ENCODE peak calls at places on chromosomes 12 and 14, in six cellular contexts. One of them, this sample, is unnamed.

GRCh38 chr14:31270196-31270772 is 62.7 kb upstream of the HECTD1 start:
- DNase-seq in H9: peak; percentile 86
- DNase-seq in RWPE2: no peak
- DNase-seq in body of pancreas: no peak
- DNase-seq in epithelial cell of esophagus: no peak
- DNase-seq in D721Med: no peak
- DNase-seq in this sample: no peak

GRCh38 chr12:11826607-11827006 is 177.1 kb downstream of the ETV6 start:
- DNase-seq in H9: no peak
- DNase-seq in RWPE2: no peak
- DNase-seq in body of pancreas: no peak
- DNase-seq in epithelial cell of esophagus: no peak
- DNase-seq in D721Med: no peak
- DNase-seq in this sample: no peak

GRCh38 chr12:219891-220352 is 6.0 kb upstream of the SLC6A12 start:
- DNase-seq in H9: peak; percentile 97
- DNase-seq in RWPE2: no peak
- DNase-seq in body of pancreas: peak; percentile 64
- DNase-seq in epithelial cell of esophagus: peak; percentile 11
- DNase-seq in D721Med: peak; percentile 65
- DNase-seq in this sample: peak; percentile 91

GRCh38 chr12:69900720-69901131 is 75.7 kb downstream of the MYRFL start:
- DNase-seq in H9: peak; percentile 74
- DNase-seq in RWPE2: no peak
- DNase-seq in body of pancreas: peak; percentile 78
- DNase-seq in epithelial cell of esophagus: peak; percentile 87
- DNase-seq in D721Med: peak; percentile 18
- DNase-seq in this sample: peak; percentile 75

GRCh38 chr14:100072783-100073346 is 7.6 kb downstream of the EVL start:
- DNase-seq in H9: no peak
- DNase-seq in RWPE2: no peak
- DNase-seq in body of pancreas: no peak
- DNase-seq in epithelial cell of esophagus: peak; percentile 86
- DNase-seq in D721Med: no peak
- DNase-seq in this sample: no peak

GRCh38 chr14:93757185-93757584 is 31.1 kb downstream of the PRIMA1 start:
- DNase-seq in H9: no peak
- DNase-seq in RWPE2: no peak
- DNase-seq in body of pancreas: no peak
- DNase-seq in epithelial cell of esophagus: no peak
- DNase-seq in D721Med: peak; percentile 60
- DNase-seq in this sample: no peak

GRCh38 chr14:79730911-79731310 is 480.4 kb downstream of the DIO2 start:
- DNase-seq in H9: no peak
- DNase-seq in RWPE2: no peak
- DNase-seq in body of pancreas: no peak
- DNase-seq in epithelial cell of esophagus: no peak
- DNase-seq in D721Med: no peak
- DNase-seq in this sample: no peak

GRCh38 chr14:53881161-53881846 is 75.3 kb downstream of the BMP4 start:
- DNase-seq in H9: no peak
- DNase-seq in RWPE2: no peak
- DNase-seq in body of pancreas: no peak
- DNase-seq in epithelial cell of esophagus: no peak
- DNase-seq in D721Med: no peak
- DNase-seq in this sample: no peak

GRCh38 chr14:100446572-100446971 is 123.4 kb downstream of the SLC25A47 start:
- DNase-seq in H9: peak; percentile 89
- DNase-seq in RWPE2: no peak
- DNase-seq in body of pancreas: peak; percentile 61
- DNase-seq in epithelial cell of esophagus: no peak
- DNase-seq in D721Med: peak; percentile 69
- DNase-seq in this sample: no peak

GRCh38 chr12:121390856-121391255 is 9.1 kb upstream of the RNF34 start:
- DNase-seq in H9: no peak
- DNase-seq in RWPE2: no peak
- DNase-seq in body of pancreas: no peak
- DNase-seq in epithelial cell of esophagus: peak; percentile 94
- DNase-seq in D721Med: no peak
- DNase-seq in this sample: no peak

GRCh38 chr12:6372403-6373003 is 2.9 kb downstream of the SCNN1A start:
- DNase-seq in H9: no peak
- DNase-seq in RWPE2: peak; percentile 89
- DNase-seq in body of pancreas: peak; percentile 49
- DNase-seq in epithelial cell of esophagus: peak; percentile 93
- DNase-seq in D721Med: no peak
- DNase-seq in this sample: no peak

GRCh38 chr12:132444283-132444682 is 45.7 kb upstream of the FBRSL1 start:
- DNase-seq in H9: no peak
- DNase-seq in RWPE2: no peak
- DNase-seq in body of pancreas: no peak
- DNase-seq in epithelial cell of esophagus: no peak
- DNase-seq in D721Med: no peak
- DNase-seq in this sample: no peak

GRCh38 chr14:90115780-90116179 is 54.0 kb downstream of the KCNK13 start:
- DNase-seq in H9: no peak
- DNase-seq in RWPE2: no peak
- DNase-seq in body of pancreas: no peak
- DNase-seq in epithelial cell of esophagus: no peak
- DNase-seq in D721Med: no peak
- DNase-seq in this sample: no peak

GRCh38 chr14:90116444-90116843 is 54.6 kb downstream of the KCNK13 start:
- DNase-seq in H9: no peak
- DNase-seq in RWPE2: no peak
- DNase-seq in body of pancreas: no peak
- DNase-seq in epithelial cell of esophagus: no peak
- DNase-seq in D721Med: no peak
- DNase-seq in this sample: no peak

GRCh38 chr14:90109858-90110257 is 48.1 kb downstream of the KCNK13 start:
- DNase-seq in H9: peak; percentile 67
- DNase-seq in RWPE2: no peak
- DNase-seq in body of pancreas: no peak
- DNase-seq in epithelial cell of esophagus: peak; percentile 6
- DNase-seq in D721Med: no peak
- DNase-seq in this sample: no peak

GRCh38 chr14:90111895-90112534 is 50.2 kb downstream of the KCNK13 start:
- DNase-seq in H9: no peak
- DNase-seq in RWPE2: no peak
- DNase-seq in body of pancreas: no peak
- DNase-seq in epithelial cell of esophagus: peak; percentile 91
- DNase-seq in D721Med: no peak
- DNase-seq in this sample: no peak

GRCh38 chr14:90114554-90114953 is 52.8 kb downstream of the KCNK13 start:
- DNase-seq in H9: no peak
- DNase-seq in RWPE2: no peak
- DNase-seq in body of pancreas: no peak
- DNase-seq in epithelial cell of esophagus: peak; percentile 27
- DNase-seq in D721Med: no peak
- DNase-seq in this sample: no peak
- TF ChIP-seq CTCF in H9: peak; percentile 49
- TF ChIP-seq CTCF in RWPE2: no peak
- TF ChIP-seq CTCF in body of pancreas: no peak
- TF ChIP-seq CTCF in epithelial cell of esophagus: peak; percentile 9
- TF ChIP-seq CTCF in D721Med: no peak
- TF ChIP-seq CTCF in this sample: peak; percentile 18

GRCh38 chr12:49553512-49554088 is 14.3 kb downstream of the MCRS1 start:
- DNase-seq in H9: no peak
- DNase-seq in RWPE2: no peak
- DNase-seq in body of pancreas: no peak
- DNase-seq in epithelial cell of esophagus: peak; percentile 70
- DNase-seq in D721Med: peak; percentile 74
- DNase-seq in this sample: no peak
- TF ChIP-seq CTCF in H9: peak; percentile 82
- TF ChIP-seq CTCF in RWPE2: peak; percentile 76
- TF ChIP-seq CTCF in body of pancreas: peak; percentile 73
- TF ChIP-seq CTCF in epithelial cell of esophagus: peak; percentile 82
- TF ChIP-seq CTCF in D721Med: peak; percentile 69
- TF ChIP-seq CTCF in this sample: peak; percentile 37

GRCh38 chr12:51970904-51971646 is 19.6 kb downstream of the ACVR1B start:
- DNase-seq in H9: peak; percentile 68
- DNase-seq in RWPE2: no peak
- DNase-seq in body of pancreas: no peak
- DNase-seq in epithelial cell of esophagus: peak; percentile 84
- DNase-seq in D721Med: no peak
- DNase-seq in this sample: peak; percentile 31
- TF ChIP-seq CTCF in H9: peak; percentile 89
- TF ChIP-seq CTCF in RWPE2: peak; percentile 60
- TF ChIP-seq CTCF in body of pancreas: peak; percentile 17
- TF ChIP-seq CTCF in epithelial cell of esophagus: peak; percentile 85
- TF ChIP-seq CTCF in D721Med: peak; percentile 48
- TF ChIP-seq CTCF in this sample: peak; percentile 59

DNA sequence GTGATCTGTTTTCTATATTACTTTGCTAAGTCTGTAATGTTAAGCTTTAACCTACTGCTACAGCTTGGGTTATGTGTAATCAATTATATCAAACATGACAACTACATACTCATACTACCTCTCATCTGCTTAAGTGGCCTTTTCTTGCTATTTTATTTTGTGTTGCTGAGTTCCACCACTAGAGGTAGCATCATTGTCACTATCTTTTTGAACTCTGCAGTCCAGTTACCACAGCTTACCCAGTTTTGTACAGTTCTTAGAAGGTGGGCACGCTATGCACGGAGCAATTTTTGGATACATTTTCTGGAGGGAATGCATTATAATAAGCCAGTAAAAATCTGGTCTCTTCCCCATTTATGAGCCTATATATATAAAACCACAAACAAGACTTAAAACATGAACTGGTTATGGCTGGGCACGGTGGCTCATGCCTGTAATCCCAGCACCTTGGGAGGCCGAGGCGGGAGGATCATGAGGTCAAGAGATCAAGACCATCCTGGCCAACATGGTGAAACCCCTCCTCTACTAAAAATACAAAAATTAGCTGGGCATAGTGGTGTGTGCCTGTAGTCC is 48.5 kb downstream of the SAV1 start:
- DNase-seq in H9: no peak
- DNase-seq in RWPE2: no peak
- DNase-seq in body of pancreas: no peak
- DNase-seq in epithelial cell of esophagus: peak; percentile 60
- DNase-seq in D721Med: no peak
- DNase-seq in this sample: no peak
- TF ChIP-seq CTCF in H9: peak; percentile 67
- TF ChIP-seq CTCF in RWPE2: peak; percentile 88
- TF ChIP-seq CTCF in body of pancreas: peak; percentile 73
- TF ChIP-seq CTCF in epithelial cell of esophagus: peak; percentile 66
- TF ChIP-seq CTCF in D721Med: peak; percentile 71
- TF ChIP-seq CTCF in this sample: peak; percentile 57

DNA sequence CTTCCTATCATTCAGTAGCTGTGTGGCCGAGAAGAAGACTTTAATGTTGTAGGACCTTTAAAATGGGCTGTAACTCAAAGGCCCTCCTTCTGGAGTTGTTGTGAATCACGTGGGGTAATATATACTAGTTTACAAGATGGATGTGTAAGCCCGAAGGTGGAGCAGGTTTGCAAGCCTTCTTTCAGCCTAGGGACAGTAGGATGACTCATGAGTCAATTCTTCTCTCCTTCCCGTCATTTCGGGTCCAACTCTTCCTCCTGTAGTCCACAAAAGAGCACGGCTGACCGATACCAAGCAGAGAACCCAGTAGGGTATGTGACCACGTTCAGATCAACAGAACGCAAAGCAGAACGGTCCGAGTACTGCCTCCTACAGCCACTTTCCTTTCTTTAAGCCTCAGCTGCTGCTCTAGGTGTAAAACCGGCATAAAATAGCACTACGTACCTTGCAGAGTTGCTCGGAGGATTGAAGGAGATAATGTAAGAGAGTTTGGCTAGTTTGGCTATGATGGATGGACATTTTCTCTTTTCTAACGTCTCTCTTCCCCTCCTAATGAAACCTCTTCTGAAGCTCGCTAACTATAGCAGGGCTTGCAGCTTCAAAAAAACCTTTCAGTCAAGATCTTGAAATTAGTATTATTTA is 1.3 kb upstream of the RASSF3 start:
- DNase-seq in H9: peak; percentile 67
- DNase-seq in RWPE2: no peak
- DNase-seq in body of pancreas: peak; percentile 17
- DNase-seq in epithelial cell of esophagus: peak; percentile 86
- DNase-seq in D721Med: no peak
- DNase-seq in this sample: peak; percentile 22
- TF ChIP-seq CTCF in H9: no peak
- TF ChIP-seq CTCF in RWPE2: peak; percentile 12
- TF ChIP-seq CTCF in body of pancreas: no peak
- TF ChIP-seq CTCF in epithelial cell of esophagus: peak; percentile 27
- TF ChIP-seq CTCF in D721Med: peak; percentile 3
- TF ChIP-seq CTCF in this sample: no peak

This sample was measured in nephron progenitor cell.